ENCODE peak calls at places on chromosome 20, in six cellular contexts. One of them, this sample, is unnamed.

GRCh38 chr20:9498322-9498721 is 16.1 kb upstream of the LAMP5 start:
- DNase-seq in IMR-90: peak
- DNase-seq in HCT116: no peak
- DNase-seq in A549: no peak
- DNase-seq in choroid plexus epithelial cell: no peak
- DNase-seq in cardiac fibroblast: no peak
- DNase-seq in this sample: no peak

GRCh38 chr20:22460231-22460630 is 124.1 kb downstream of the FOXA2 start:
- DNase-seq in IMR-90: no peak
- DNase-seq in HCT116: no peak
- DNase-seq in A549: no peak
- DNase-seq in choroid plexus epithelial cell: no peak
- DNase-seq in cardiac fibroblast: no peak
- DNase-seq in this sample: no peak

GRCh38 chr20:6780414-6780813 is 12.9 kb downstream of the BMP2 start:
- DNase-seq in IMR-90: no peak
- DNase-seq in HCT116: no peak
- DNase-seq in A549: no peak
- DNase-seq in choroid plexus epithelial cell: no peak
- DNase-seq in cardiac fibroblast: peak
- DNase-seq in this sample: no peak

GRCh38 chr20:62160253-62160652 is 16.7 kb downstream of the SS18L1 start:
- DNase-seq in IMR-90: no peak
- DNase-seq in HCT116: no peak
- DNase-seq in A549: no peak
- DNase-seq in choroid plexus epithelial cell: no peak
- DNase-seq in cardiac fibroblast: no peak
- DNase-seq in this sample: no peak

GRCh38 chr20:52481443-52481842 is 289.9 kb upstream of the ZFP64 start:
- DNase-seq in IMR-90: peak
- DNase-seq in HCT116: no peak
- DNase-seq in A549: no peak
- DNase-seq in choroid plexus epithelial cell: peak
- DNase-seq in cardiac fibroblast: peak
- DNase-seq in this sample: no peak

GRCh38 chr20:58708246-58708931 is 15.8 kb downstream of the NPEPL1 start:
- DNase-seq in IMR-90: no peak
- DNase-seq in HCT116: no peak
- DNase-seq in A549: no peak
- DNase-seq in choroid plexus epithelial cell: no peak
- DNase-seq in cardiac fibroblast: no peak
- DNase-seq in this sample: no peak

GRCh38 chr20:8020314-8021079 is 936 bp upstream of the TMX4 start:
- DNase-seq in IMR-90: no peak
- DNase-seq in HCT116: no peak
- DNase-seq in A549: no peak
- DNase-seq in choroid plexus epithelial cell: no peak
- DNase-seq in cardiac fibroblast: no peak
- DNase-seq in this sample: no peak

GRCh38 chr20:13274311-13274965 is 53.4 kb downstream of the ISM1 start:
- DNase-seq in IMR-90: no peak
- DNase-seq in HCT116: no peak
- DNase-seq in A549: no peak
- DNase-seq in choroid plexus epithelial cell: no peak
- DNase-seq in cardiac fibroblast: no peak
- DNase-seq in this sample: no peak

GRCh38 chr20:58135441-58136170 is 92.8 kb downstream of the ANKRD60 start:
- DNase-seq in IMR-90: no peak
- DNase-seq in HCT116: no peak
- DNase-seq in A549: no peak
- DNase-seq in choroid plexus epithelial cell: no peak
- DNase-seq in cardiac fibroblast: no peak
- DNase-seq in this sample: no peak

GRCh38 chr20:58989196-58989595 is 8.1 kb downstream of the NELFCD start:
- DNase-seq in IMR-90: no peak
- DNase-seq in HCT116: no peak
- DNase-seq in A549: no peak
- DNase-seq in choroid plexus epithelial cell: no peak
- DNase-seq in cardiac fibroblast: no peak
- DNase-seq in this sample: no peak

GRCh38 chr20:61635721-61636455 is 383.8 kb downstream of the CDH4 start:
- DNase-seq in IMR-90: no peak
- DNase-seq in HCT116: no peak
- DNase-seq in A549: no peak
- DNase-seq in choroid plexus epithelial cell: no peak
- DNase-seq in cardiac fibroblast: no peak
- DNase-seq in this sample: no peak

GRCh38 chr20:1127840-1128239 is 9.4 kb downstream of the PSMF1 start:
- DNase-seq in IMR-90: no peak
- DNase-seq in HCT116: no peak
- DNase-seq in A549: no peak
- DNase-seq in choroid plexus epithelial cell: no peak
- DNase-seq in cardiac fibroblast: no peak
- DNase-seq in this sample: no peak

GRCh38 chr20:62208805-62209755 is 11.0 kb downstream of the HRH3 start:
- DNase-seq in IMR-90: no peak
- DNase-seq in HCT116: no peak
- DNase-seq in A549: peak
- DNase-seq in choroid plexus epithelial cell: no peak
- DNase-seq in cardiac fibroblast: peak
- DNase-seq in this sample: no peak

GRCh38 chr20:45892828-45893500 is 1.8 kb downstream of the CTSA start:
- DNase-seq in IMR-90: no peak
- DNase-seq in HCT116: no peak
- DNase-seq in A549: no peak
- DNase-seq in choroid plexus epithelial cell: peak
- DNase-seq in cardiac fibroblast: no peak
- DNase-seq in this sample: no peak

GRCh38 chr20:10047427-10047826 is 12.6 kb downstream of the ANKEF1 start:
- DNase-seq in IMR-90: peak
- DNase-seq in HCT116: no peak
- DNase-seq in A549: peak
- DNase-seq in choroid plexus epithelial cell: peak
- DNase-seq in cardiac fibroblast: peak
- DNase-seq in this sample: no peak

GRCh38 chr20:19964289-19965263 is 52.6 kb upstream of the NAA20 start:
- DNase-seq in IMR-90: peak
- DNase-seq in HCT116: no peak
- DNase-seq in A549: peak
- DNase-seq in choroid plexus epithelial cell: peak
- DNase-seq in cardiac fibroblast: peak
- DNase-seq in this sample: peak

GRCh38 chr20:11935754-11936551 is 18.3 kb downstream of the BTBD3 start:
- DNase-seq in IMR-90: no peak
- DNase-seq in HCT116: no peak
- DNase-seq in A549: no peak
- DNase-seq in choroid plexus epithelial cell: no peak
- DNase-seq in cardiac fibroblast: no peak
- DNase-seq in this sample: no peak

GRCh38 chr20:25050501-25051350 is 7.2 kb downstream of the ACSS1 start:
- DNase-seq in IMR-90: no peak
- DNase-seq in HCT116: no peak
- DNase-seq in A549: no peak
- DNase-seq in choroid plexus epithelial cell: no peak
- DNase-seq in cardiac fibroblast: no peak
- DNase-seq in this sample: no peak

GRCh38 chr20:2349801-2350200 is 30.9 kb upstream of the TGM6 start:
- DNase-seq in IMR-90: no peak
- DNase-seq in HCT116: no peak
- DNase-seq in A549: no peak
- DNase-seq in choroid plexus epithelial cell: no peak
- DNase-seq in cardiac fibroblast: peak
- DNase-seq in this sample: no peak

GRCh38 chr20:33656010-33656782 is 5.9 kb upstream of the C20orf144 start:
- DNase-seq in IMR-90: no peak
- DNase-seq in HCT116: no peak
- DNase-seq in A549: no peak
- DNase-seq in choroid plexus epithelial cell: no peak
- DNase-seq in cardiac fibroblast: no peak
- DNase-seq in this sample: no peak

GRCh38 chr20:2804921-2805681 is 4.7 kb upstream of the CPXM1 start:
- DNase-seq in IMR-90: no peak
- DNase-seq in HCT116: no peak
- DNase-seq in A549: no peak
- DNase-seq in choroid plexus epithelial cell: no peak
- DNase-seq in cardiac fibroblast: no peak
- DNase-seq in this sample: no peak

GRCh38 chr20:40938020-40938419 is 90.6 kb upstream of the TOP1 start:
- DNase-seq in IMR-90: no peak
- DNase-seq in HCT116: no peak
- DNase-seq in A549: no peak
- DNase-seq in choroid plexus epithelial cell: no peak
- DNase-seq in cardiac fibroblast: no peak
- DNase-seq in this sample: no peak

GRCh38 chr20:3679749-3680700 is 1.8 kb downstream of the ADAM33 start:
- DNase-seq in IMR-90: peak
- DNase-seq in HCT116: no peak
- DNase-seq in A549: no peak
- DNase-seq in choroid plexus epithelial cell: peak
- DNase-seq in cardiac fibroblast: peak
- DNase-seq in this sample: no peak

GRCh38 chr20:40683894-40684268 is 5.2 kb downstream of the MAFB start:
- DNase-seq in IMR-90: no peak
- DNase-seq in HCT116: no peak
- DNase-seq in A549: no peak
- DNase-seq in choroid plexus epithelial cell: no peak
- DNase-seq in cardiac fibroblast: no peak
- DNase-seq in this sample: no peak

GRCh38 chr20:56855693-56856092 is 226.6 kb downstream of the TFAP2C start:
- DNase-seq in IMR-90: no peak
- DNase-seq in HCT116: no peak
- DNase-seq in A549: no peak
- DNase-seq in choroid plexus epithelial cell: no peak
- DNase-seq in cardiac fibroblast: no peak
- DNase-seq in this sample: no peak

GRCh38 chr20:62243906-62244515 is 5.7 kb downstream of the OSBPL2 start:
- DNase-seq in IMR-90: no peak
- DNase-seq in HCT116: no peak
- DNase-seq in A549: no peak
- DNase-seq in choroid plexus epithelial cell: no peak
- DNase-seq in cardiac fibroblast: no peak
- DNase-seq in this sample: no peak

GRCh38 chr20:31811796-31812728 is 7.1 kb upstream of the MYLK2 start:
- DNase-seq in IMR-90: peak
- DNase-seq in HCT116: no peak
- DNase-seq in A549: no peak
- DNase-seq in choroid plexus epithelial cell: peak
- DNase-seq in cardiac fibroblast: peak
- DNase-seq in this sample: no peak

GRCh38 chr20:50930139-50931047 is 844 bp downstream of the ADNP start:
- DNase-seq in IMR-90: no peak
- DNase-seq in HCT116: no peak
- DNase-seq in A549: no peak
- DNase-seq in choroid plexus epithelial cell: no peak
- DNase-seq in cardiac fibroblast: no peak
- DNase-seq in this sample: no peak

GRCh38 chr20:50931048-50931305 is 260 bp downstream of the ADNP start:
- DNase-seq in IMR-90: no peak
- DNase-seq in HCT116: no peak
- DNase-seq in A549: no peak
- DNase-seq in choroid plexus epithelial cell: no peak
- DNase-seq in cardiac fibroblast: no peak
- DNase-seq in this sample: no peak

GRCh38 chr20:50929299-50930138 is 1.7 kb downstream of the ADNP start:
- DNase-seq in IMR-90: peak
- DNase-seq in HCT116: peak
- DNase-seq in A549: peak
- DNase-seq in choroid plexus epithelial cell: peak
- DNase-seq in cardiac fibroblast: peak
- DNase-seq in this sample: peak

GRCh38 chr20:50931306-50932015 is at the start of gene ADNP:
- DNase-seq in IMR-90: peak
- DNase-seq in HCT116: peak
- DNase-seq in A549: peak
- DNase-seq in choroid plexus epithelial cell: peak
- DNase-seq in cardiac fibroblast: peak
- DNase-seq in this sample: peak

GRCh38 chr20:50928469-50928868 is 2.8 kb downstream of the ADNP start:
- DNase-seq in IMR-90: no peak
- DNase-seq in HCT116: no peak
- DNase-seq in A549: no peak
- DNase-seq in choroid plexus epithelial cell: no peak
- DNase-seq in cardiac fibroblast: no peak
- DNase-seq in this sample: no peak
- TF ChIP-seq CTCF in IMR-90: no peak
- TF ChIP-seq CTCF in HCT116: peak
- TF ChIP-seq CTCF in A549: no peak
- TF ChIP-seq CTCF in choroid plexus epithelial cell: peak
- TF ChIP-seq CTCF in cardiac fibroblast: peak
- TF ChIP-seq CTCF in this sample: peak

DNA sequence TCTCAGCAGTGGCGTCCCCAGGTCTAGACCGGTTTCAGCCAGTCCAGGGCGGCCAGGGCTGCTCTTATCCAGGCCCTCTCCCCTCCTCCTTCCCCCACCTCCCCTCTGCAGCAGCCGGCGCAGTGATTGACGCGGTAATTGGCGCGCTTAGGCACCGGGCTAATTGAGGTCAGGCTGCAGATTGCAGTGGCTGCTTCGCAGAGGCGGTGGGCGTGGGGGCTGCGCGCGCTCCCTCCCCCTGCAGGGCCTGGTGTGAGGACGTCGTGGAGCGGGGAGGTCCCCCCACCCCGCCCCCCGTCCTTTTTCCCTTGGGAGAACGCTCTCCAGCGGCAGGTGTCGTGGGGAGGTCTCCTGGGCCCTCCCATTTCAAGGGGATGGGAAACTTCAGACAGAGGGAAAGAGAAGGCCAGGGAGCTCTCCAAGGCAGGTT is 70.4 kb upstream of the BLCAP start:
- DNase-seq in IMR-90: no peak
- DNase-seq in HCT116: no peak
- DNase-seq in A549: no peak
- DNase-seq in choroid plexus epithelial cell: no peak
- DNase-seq in cardiac fibroblast: no peak
- DNase-seq in this sample: no peak
- H3K4me3 ChIP-seq in IMR-90: no peak
- H3K4me3 ChIP-seq in HCT116: no peak
- H3K4me3 ChIP-seq in A549: no peak
- H3K4me3 ChIP-seq in choroid plexus epithelial cell: no peak
- H3K4me3 ChIP-seq in cardiac fibroblast: no peak
- H3K4me3 ChIP-seq in this sample: no peak

DNA sequence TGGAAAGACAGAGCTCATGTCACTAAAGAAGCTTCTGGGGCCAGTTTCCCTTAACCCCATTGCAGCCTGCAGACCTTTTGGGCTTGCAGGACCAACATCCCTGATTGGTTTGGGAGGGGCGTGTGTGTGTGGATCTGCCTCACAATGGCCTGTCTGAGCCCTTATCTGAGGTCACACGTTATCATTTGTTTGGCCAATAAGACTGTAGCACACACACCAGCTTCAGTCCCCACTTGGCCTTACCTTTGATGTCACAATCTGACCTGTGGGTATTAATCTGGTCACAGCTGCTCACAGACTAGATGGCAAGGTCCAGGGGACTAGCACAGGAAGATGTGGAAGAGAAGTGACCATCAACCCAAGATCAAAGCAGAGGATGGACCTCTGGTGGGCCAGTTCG is at the start of gene SCP2D1:
- DNase-seq in IMR-90: no peak
- DNase-seq in HCT116: no peak
- DNase-seq in A549: no peak
- DNase-seq in choroid plexus epithelial cell: no peak
- DNase-seq in cardiac fibroblast: no peak
- DNase-seq in this sample: no peak
- TF ChIP-seq CTCF in IMR-90: no peak
- TF ChIP-seq CTCF in HCT116: no peak
- TF ChIP-seq CTCF in A549: no peak
- TF ChIP-seq CTCF in choroid plexus epithelial cell: no peak
- TF ChIP-seq CTCF in cardiac fibroblast: no peak
- TF ChIP-seq CTCF in this sample: no peak

GRCh38 chr20:17676378-17676759 is 5.7 kb downstream of the RRBP1 start:
- DNase-seq in IMR-90: no peak
- DNase-seq in HCT116: no peak
- DNase-seq in A549: no peak
- DNase-seq in choroid plexus epithelial cell: no peak
- DNase-seq in cardiac fibroblast: no peak
- DNase-seq in this sample: no peak
- H3K4me3 ChIP-seq in IMR-90: no peak
- H3K4me3 ChIP-seq in HCT116: no peak
- H3K4me3 ChIP-seq in A549: no peak
- H3K4me3 ChIP-seq in choroid plexus epithelial cell: no peak
- H3K4me3 ChIP-seq in cardiac fibroblast: no peak
- H3K4me3 ChIP-seq in this sample: no peak

This sample was measured in epithelial cell of proximal tubule.